ENCODE peak calls at places on chromosomes 7 and 10, in seven cellular contexts. V is lung; C is endothelial cell of umbilical vein; Y is CD8-positive, alpha-beta T cell; H is iPS DF 6.9; D is psoas muscle; W is mammary epithelial cell. F is an unnamed sample.
A peak's percentile ranks its signal among the peaks of the same experiment; 100 is the strongest.

GRCh38 chr10:70374775-70375614 is 7.4 kb downstream of the LRRC20 start:
- DNase-seq in V (no peak), D (no peak), H (no peak), C (peak; percentile 20), Y (no peak), W (no peak), F (no peak)

GRCh38 chr7:561631-562393 is 42.2 kb upstream of the PDGFA start:
- DNase-seq in Y (no peak), W (no peak), D (peak; percentile 66), V (no peak), H (no peak), C (no peak), F (no peak)

GRCh38 chr10:1109795-1110673 is 53.8 kb downstream of the WDR37 start:
- DNase-seq in W (peak; percentile 83), H (peak; percentile 64), C (peak; percentile 69), D (no peak), Y (peak; percentile 73), V (no peak), F (peak; percentile 80)

GRCh38 chr7:129772646-129773280 is 161.2 kb downstream of the NRF1 start:
- DNase-seq in D (no peak), V (no peak), Y (no peak), C (no peak), H (no peak), W (no peak), F (no peak)

GRCh38 chr7:137454169-137455166 is 110.9 kb upstream of the PTN start:
- DNase-seq in V (no peak), C (peak; percentile 50), H (no peak), Y (no peak), W (peak; percentile 36), D (peak; percentile 25), F (peak; percentile 10)

GRCh38 chr7:82964150-82964882 is 198.4 kb downstream of the PCLO start:
- DNase-seq in D (no peak), H (no peak), V (no peak), C (no peak), W (no peak), Y (no peak), F (no peak)

GRCh38 chr7:135508853-135509588 is 881 bp downstream of the CNOT4 start:
- DNase-seq in D (no peak), W (peak; percentile 44), C (peak; percentile 67), V (no peak), H (no peak), Y (peak; percentile 19), F (peak; percentile 33)

GRCh38 chr10:14603539-14604102 is 171.1 kb downstream of the FAM107B start:
- DNase-seq in C (no peak), W (no peak), V (no peak), Y (no peak), H (no peak), D (peak; percentile 31), F (no peak)

GRCh38 chr7:151088019-151088855 is 2.0 kb downstream of the AGAP3 start:
- DNase-seq in D (peak; percentile 25), Y (no peak), C (peak; percentile 39), H (no peak), W (peak; percentile 23), V (no peak), F (no peak)

GRCh38 chr7:2947381-2947780 is 96.3 kb downstream of the CARD11 start:
- DNase-seq in V (no peak), W (no peak), C (no peak), H (no peak), Y (no peak), D (no peak), F (no peak)

GRCh38 chr7:149060161-149060560 is 30.4 kb downstream of the ZNF786 start:
- DNase-seq in D (no peak), H (no peak), C (no peak), W (peak; percentile 8), V (no peak), Y (no peak), F (no peak)

GRCh38 chr10:47024399-47025252 is 113.4 kb downstream of the PTPN20 start:
- DNase-seq in H (peak; percentile 52), Y (peak; percentile 72), C (peak; percentile 45), W (peak; percentile 42), D (peak; percentile 53), V (peak; percentile 41), F (peak; percentile 62)

GRCh38 chr7:125877251-125877650 is 947.6 kb upstream of the POT1 start:
- DNase-seq in W (no peak), H (no peak), C (no peak), D (no peak), Y (no peak), V (no peak), F (no peak)

GRCh38 chr7:26292768-26293560 is 1.3 kb downstream of the SNX10 start:
- DNase-seq in H (no peak), W (no peak), V (no peak), Y (no peak), D (no peak), C (no peak), F (no peak)

GRCh38 chr10:52197098-52197497 is 117.0 kb upstream of the DKK1 start:
- DNase-seq in C (no peak), Y (no peak), D (no peak), H (no peak), W (no peak), V (no peak), F (no peak)

GRCh38 chr7:104230606-104231005 is 22.8 kb upstream of the ORC5 start:
- DNase-seq in D (no peak), V (no peak), C (no peak), Y (no peak), W (no peak), H (no peak), F (no peak)

GRCh38 chr7:113562242-113562641 is 356.6 kb downstream of the PPP1R3A start:
- DNase-seq in C (no peak), W (no peak), D (no peak), H (no peak), Y (no peak), V (no peak), F (no peak)

GRCh38 chr10:114525368-114525949 is 121.2 kb upstream of the AFAP1L2 start:
- DNase-seq in V (no peak), D (no peak), W (peak; percentile 74), Y (peak; percentile 52), H (no peak), C (peak; percentile 86), F (peak; percentile 50)

GRCh38 chr7:81685263-81685868 is 84.5 kb downstream of the HGF start:
- DNase-seq in H (no peak), W (no peak), C (no peak), Y (no peak), D (no peak), V (no peak), F (no peak)

GRCh38 chr10:102696736-102697135 is 17.5 kb downstream of the ARL3 start:
- DNase-seq in Y (no peak), C (no peak), V (no peak), H (no peak), W (peak; percentile 55), D (no peak), F (no peak)

DNA sequence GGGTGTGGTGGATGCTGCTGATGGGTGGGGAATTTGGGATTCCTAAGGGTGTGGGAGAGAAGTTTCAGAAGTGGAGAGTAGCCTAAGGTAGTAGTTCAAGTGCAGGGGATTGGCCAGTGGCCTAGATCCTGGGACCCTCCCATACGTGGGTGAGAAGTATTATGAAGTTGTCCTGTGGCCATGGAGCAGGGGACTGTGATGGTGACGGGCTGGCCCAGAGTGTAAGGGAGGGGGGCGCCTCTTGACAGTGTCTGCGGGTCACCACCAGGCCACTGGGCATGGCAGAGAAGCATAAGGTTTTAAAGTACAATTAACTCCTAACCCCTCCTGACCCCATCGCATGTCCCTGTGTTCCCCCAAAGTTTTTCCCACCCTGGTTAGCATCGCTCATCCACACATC is 70.2 kb downstream of the RBM33 start:
- DNase-seq in H (no peak), Y (no peak), C (no peak), V (no peak), D (no peak), W (no peak), F (no peak)
- H3K36me3 ChIP-seq in H (peaks cover 11% of the 10 kb centered on the region), Y (peaks cover 41% of the 10 kb centered on the region), C (peaks cover 5% of the 10 kb centered on the region), V (peaks cover 31% of the 10 kb centered on the region), D (peaks cover 5% of the 10 kb centered on the region), W (peaks cover 10% of the 10 kb centered on the region), F (peaks cover 53% of the 10 kb centered on the region)

GRCh38 chr7:5286933-5287332 is 4.2 kb downstream of the SLC29A4 start:
- DNase-seq in C (no peak), Y (no peak), W (no peak), H (no peak), V (no peak), D (no peak), F (no peak)

GRCh38 chr7:5279734-5280133 is 3.0 kb upstream of the SLC29A4 start:
- DNase-seq in C (no peak), D (no peak), W (no peak), V (no peak), Y (no peak), H (no peak), F (no peak)

GRCh38 chr7:5282464-5283316 is at the start of gene SLC29A4:
- DNase-seq in W (no peak), C (no peak), Y (no peak), H (no peak), V (no peak), D (peak; percentile 51), F (no peak)

GRCh38 chr7:5284304-5285281 is 1.9 kb downstream of the SLC29A4 start:
- DNase-seq in W (no peak), C (no peak), D (no peak), Y (no peak), V (peak; percentile 33), H (no peak), F (no peak)

DNA sequence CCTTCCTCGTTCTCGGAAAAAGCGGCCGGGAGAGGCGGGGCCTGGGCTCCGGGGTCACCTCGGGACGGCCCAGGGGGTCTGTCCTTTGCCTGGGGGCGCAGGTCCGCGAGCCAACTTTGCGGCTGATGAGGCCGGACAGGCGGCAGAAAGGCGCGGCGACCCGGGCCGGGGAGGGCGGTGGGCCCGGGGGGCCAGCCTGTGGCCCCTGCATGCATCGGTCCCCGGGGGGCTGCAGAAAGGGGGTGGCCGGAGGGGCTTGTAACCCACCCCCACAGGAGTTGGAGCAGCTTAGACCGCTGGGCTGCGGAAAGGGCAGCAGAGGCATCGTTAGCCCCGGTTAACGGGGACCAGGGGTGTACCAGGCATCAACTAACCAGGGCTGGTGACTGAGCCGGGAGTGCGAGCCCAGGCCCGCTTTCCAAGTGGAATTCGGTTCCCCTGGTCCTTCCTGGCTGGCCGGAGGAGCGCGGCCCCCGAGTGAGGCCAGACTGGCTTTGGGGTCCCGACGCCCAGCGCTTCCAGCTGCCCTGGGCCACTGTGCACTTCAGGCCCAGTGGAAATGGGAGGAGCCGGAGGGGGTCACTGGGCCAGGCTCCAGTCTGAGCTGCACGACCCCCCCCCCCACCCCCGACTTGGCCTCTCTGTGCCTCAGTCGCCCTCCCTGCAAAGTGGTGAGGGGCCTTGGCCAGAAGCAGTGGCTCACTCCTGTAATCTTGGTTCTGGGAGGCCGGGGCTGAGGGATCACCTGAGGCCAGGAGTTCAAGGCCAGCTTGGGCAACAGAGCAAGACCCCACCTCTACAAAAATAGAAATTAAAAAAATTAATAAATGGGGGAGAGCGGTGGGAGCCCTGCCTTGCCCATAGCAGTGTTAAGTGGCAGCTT is 919 bp downstream of the SLC29A4 start:
- DNase-seq in H (no peak), Y (no peak), C (no peak), W (no peak), D (no peak), V (no peak), F (no peak)
- H3K27me3 ChIP-seq in H (no peaks in the 10 kb centered on the region), Y (no peaks in the 10 kb centered on the region), C (no peaks in the 10 kb centered on the region), W (no peaks in the 10 kb centered on the region), D (no peaks in the 10 kb centered on the region), V (no peaks in the 10 kb centered on the region), F (no peaks in the 10 kb centered on the region)

GRCh38 chr10:6221192-6221940 is 18.6 kb downstream of the PFKFB3 start:
- DNase-seq in Y (no peak), D (no peak), H (no peak), V (no peak), W (no peak), C (no peak), F (no peak)
- H3K36me3 ChIP-seq in Y (peaks cover 49% of the 10 kb centered on the region), D (peaks cover 3% of the 10 kb centered on the region), H (peaks cover 49% of the 10 kb centered on the region), V (peaks cover 82% of the 10 kb centered on the region), W (peaks cover 16% of the 10 kb centered on the region), C (peaks cover 18% of the 10 kb centered on the region), F (peaks cover 78% of the 10 kb centered on the region)

GRCh38 chr10:4645836-4646235 is 180.2 kb upstream of the AKR1E2 start:
- DNase-seq in V (no peak), W (no peak), H (no peak), D (no peak), Y (no peak), C (peak; percentile 49), F (no peak)
- H3K27me3 ChIP-seq in V (no peaks in the 10 kb centered on the region), W (no peaks in the 10 kb centered on the region), H (no peaks in the 10 kb centered on the region), D (no peaks in the 10 kb centered on the region), Y (no peaks in the 10 kb centered on the region), C (no peaks in the 10 kb centered on the region), F (no peaks in the 10 kb centered on the region)

F was measured in CD4-positive, alpha-beta memory T cell.